ENCODE peak calls at places on chromosomes 2 and 18, in six cellular contexts. H, M, L, K, Y and B are unnamed samples.

GRCh38 chr2:60306231-60306861 is 247.1 kb downstream of the BCL11A start:
- DNase-seq in L (no peak), Y (no peak), M (no peak), K (no peak), H (no peak), B (no peak)

GRCh38 chr2:98465456-98466201 is 21.0 kb downstream of the INPP4A start:
- DNase-seq in L (no peak), M (no peak), K (peak; percentile 91), Y (no peak), H (no peak), B (peak; percentile 66)

GRCh38 chr2:215299337-215299859 is 12.5 kb upstream of the ATIC start:
- DNase-seq in Y (no peak), M (no peak), K (no peak), L (no peak), H (no peak), B (no peak)

GRCh38 chr2:44388877-44389276 is 27.1 kb downstream of the CAMKMT start:
- DNase-seq in K (no peak), H (no peak), Y (no peak), M (no peak), L (peak; percentile 43), B (no peak)

GRCh38 chr2:45649855-45650806 is 1.3 kb upstream of the PRKCE start:
- DNase-seq in L (peak; percentile 82), K (no peak), Y (peak; percentile 60), H (peak; percentile 61), M (peak; percentile 82), B (peak; percentile 38)

GRCh38 chr18:23141022-23141999 is 6.0 kb downstream of the CABLES1 start:
- DNase-seq in H (no peak), M (no peak), K (no peak), L (no peak), Y (no peak), B (no peak)

GRCh38 chr2:3433339-3433699 is 53.8 kb downstream of the TRAPPC12 start:
- DNase-seq in M (no peak), H (no peak), Y (no peak), K (no peak), L (no peak), B (no peak)

GRCh38 chr18:37107748-37108522 is 279.0 kb downstream of the KIAA1328 start:
- DNase-seq in L (no peak), H (no peak), Y (no peak), K (no peak), M (no peak), B (no peak)

GRCh38 chr2:96485751-96486643 is 19.2 kb downstream of the NEURL3 start:
- DNase-seq in M (no peak), H (peak; percentile 59), L (peak; percentile 63), K (peak; percentile 97), Y (peak; percentile 64), B (peak; percentile 88)

GRCh38 chr18:70374154-70374553 is 85.3 kb downstream of the SOCS6 start:
- DNase-seq in L (no peak), K (no peak), Y (no peak), H (no peak), M (no peak), B (peak; percentile 47)

GRCh38 chr2:231764752-231765151 is 16.3 kb downstream of the PDE6D start:
- DNase-seq in K (no peak), H (no peak), M (no peak), Y (no peak), L (no peak), B (peak; percentile 31)

GRCh38 chr2:24984912-24985311 is 13.2 kb upstream of the DNAJC27 start:
- DNase-seq in H (peak; percentile 29), K (no peak), M (peak; percentile 64), Y (peak; percentile 22), L (no peak), B (peak; percentile 49)

GRCh38 chr2:216507220-216508143 is 8.8 kb downstream of the RPL37A start:
- DNase-seq in M (no peak), L (no peak), K (no peak), Y (no peak), H (no peak), B (no peak)

GRCh38 chr2:7539077-7539476 is 621.9 kb downstream of the RNF144A start:
- DNase-seq in L (no peak), K (no peak), H (no peak), M (no peak), Y (no peak), B (no peak)

GRCh38 chr2:109317471-109318090 is 188.6 kb downstream of the SH3RF3 start:
- DNase-seq in H (no peak), L (no peak), M (no peak), Y (no peak), K (no peak), B (no peak)
- H3K4me2 ChIP-seq in H (no peak overlapping the region), L (no peak overlapping the region), M (no peak overlapping the region), Y (no peak overlapping the region), K (no peak overlapping the region), B (peak overlapping the region; percentile 70)

GRCh38 chr18:39380823-39381222 is 1815.2 kb upstream of the CELF4 start:
- DNase-seq in M (peak; percentile 81), Y (peak; percentile 57), H (no peak), K (no peak), L (no peak), B (no peak)
- H3K4me1 ChIP-seq in M (peaks cover 27% of the 10 kb centered on the region), Y (peaks cover 20% of the 10 kb centered on the region), H (no peaks in the 10 kb centered on the region), K (no peaks in the 10 kb centered on the region), L (no peaks in the 10 kb centered on the region), B (no peaks in the 10 kb centered on the region)

DNA sequence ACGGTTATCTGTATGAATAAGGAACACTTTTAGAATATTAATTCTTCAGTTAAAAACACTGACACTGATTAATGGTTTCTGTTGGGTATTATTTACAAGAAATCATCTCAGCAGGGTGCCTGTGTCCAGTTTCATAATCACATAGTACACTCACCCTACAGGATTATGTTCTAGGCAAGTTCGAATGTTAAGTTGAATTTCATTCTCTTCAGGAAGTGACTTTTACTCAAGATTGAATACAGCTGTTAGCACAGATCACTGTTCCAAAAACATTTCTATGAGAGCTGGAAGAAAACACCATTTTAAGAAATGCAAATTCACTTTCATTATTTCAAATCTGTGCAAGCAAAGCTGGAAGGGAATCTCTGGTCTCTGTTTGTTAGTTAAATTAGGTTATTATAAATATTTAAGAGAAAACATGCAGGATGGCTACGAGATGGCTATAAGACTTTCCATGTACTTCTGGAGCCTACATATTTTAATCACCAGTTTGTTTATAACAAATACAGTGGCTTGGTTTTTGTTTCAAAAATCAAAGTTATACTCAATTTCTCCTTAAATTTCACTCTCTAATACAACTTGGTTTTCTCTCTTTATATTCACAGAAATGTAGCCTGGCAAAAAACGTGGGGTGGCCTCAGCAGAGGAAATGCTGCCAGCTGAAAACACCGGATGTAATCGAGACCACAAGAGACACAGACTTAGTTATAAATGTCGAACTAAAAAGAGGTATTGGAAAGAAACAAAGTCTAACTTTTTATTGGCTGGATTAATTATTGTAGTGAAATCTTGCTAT is 65.8 kb downstream of the RBMS1 start:
- DNase-seq in L (no peak), K (no peak), H (no peak), Y (no peak), M (no peak), B (peak; percentile 61)
- H3K4me2 ChIP-seq in L (no peak overlapping the region), K (peak overlapping the region; percentile 15), H (no peak overlapping the region), Y (no peak overlapping the region), M (no peak overlapping the region), B (peak overlapping the region; percentile 59)

DNA sequence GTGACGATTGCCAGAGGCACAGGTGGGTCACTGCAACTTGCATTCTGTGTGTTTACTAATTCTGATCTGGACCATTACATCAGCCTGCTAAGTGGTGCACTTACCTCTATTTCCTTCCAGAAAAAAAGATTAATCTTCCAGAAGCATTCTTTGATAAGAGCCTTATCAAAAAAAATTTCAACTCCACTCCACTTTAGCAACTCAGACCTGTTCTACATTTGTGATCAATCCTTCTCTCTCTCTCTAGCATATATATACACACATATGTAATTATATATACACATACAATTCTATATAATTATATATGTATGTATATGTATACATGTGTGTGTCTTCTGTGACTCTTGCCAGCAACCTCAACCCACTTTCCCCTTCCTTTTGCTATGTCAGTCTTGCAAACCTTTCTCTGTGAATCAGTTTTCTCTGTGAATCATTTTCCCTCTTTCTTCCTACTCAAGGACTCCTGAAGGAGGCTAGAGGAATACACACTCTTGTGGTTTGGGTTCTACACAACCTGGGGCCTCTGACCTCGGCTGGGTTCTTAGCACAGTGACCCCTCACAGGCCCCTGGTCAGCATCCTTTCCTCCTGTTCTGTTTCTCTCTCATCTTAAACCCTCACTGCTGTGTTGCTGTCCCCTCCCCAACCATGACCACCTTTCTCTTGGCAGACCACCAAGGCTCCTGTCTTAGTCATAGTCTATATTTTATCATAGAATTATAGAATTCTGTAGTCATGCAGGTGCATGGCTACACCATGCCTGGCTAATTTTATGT is 130.4 kb upstream of the PELI1 start:
- DNase-seq in M (no peak), K (no peak), Y (no peak), L (no peak), H (no peak), B (peak; percentile 36)
- H3K4me1 ChIP-seq in M (peaks cover 25% of the 10 kb centered on the region), K (no peaks in the 10 kb centered on the region), Y (peaks cover 48% of the 10 kb centered on the region), L (peaks cover 6% of the 10 kb centered on the region), H (peaks cover 30% of the 10 kb centered on the region), B (peaks cover 38% of the 10 kb centered on the region)

GRCh38 chr2:240905176-240905781 is 857 bp upstream of the CROCC2 start:
- DNase-seq in L (peak; percentile 55), Y (no peak), K (no peak), H (no peak), M (no peak), B (no peak)
- H3K4me2 ChIP-seq in L (no peak overlapping the region), Y (no peak overlapping the region), K (no peak overlapping the region), H (no peak overlapping the region), M (no peak overlapping the region), B (no peak overlapping the region)

GRCh38 chr2:195572894-195573293 is 84.1 kb upstream of the SLC39A10 start:
- DNase-seq in H (no peak), K (no peak), Y (no peak), L (no peak), M (no peak), B (no peak)

GRCh38 chr2:195574305-195574704 is 82.7 kb upstream of the SLC39A10 start:
- DNase-seq in L (no peak), M (no peak), H (no peak), Y (no peak), K (no peak), B (no peak)

GRCh38 chr2:195573314-195573713 is 83.7 kb upstream of the SLC39A10 start:
- DNase-seq in M (no peak), H (no peak), Y (no peak), L (no peak), K (no peak), B (no peak)

GRCh38 chr2:195569255-195569654 is 87.8 kb upstream of the SLC39A10 start:
- DNase-seq in K (no peak), L (no peak), H (no peak), Y (no peak), M (no peak), B (no peak)

GRCh38 chr2:195570329-195570728 is 86.7 kb upstream of the SLC39A10 start:
- DNase-seq in H (no peak), Y (no peak), M (no peak), L (no peak), K (no peak), B (no peak)
- H3K4me1 ChIP-seq in H (peaks cover 3% of the 10 kb centered on the region), Y (no peaks in the 10 kb centered on the region), M (no peaks in the 10 kb centered on the region), L (peaks cover 25% of the 10 kb centered on the region), K (no peaks in the 10 kb centered on the region), B (no peaks in the 10 kb centered on the region)

GRCh38 chr18:78729099-78729467 is 250.5 kb upstream of the SALL3 start:
- DNase-seq in Y (no peak), L (no peak), K (no peak), M (no peak), H (peak; percentile 14), B (no peak)
- H3K4me2 ChIP-seq in Y (no peak overlapping the region), L (no peak overlapping the region), K (no peak overlapping the region), M (no peak overlapping the region), H (no peak overlapping the region), B (no peak overlapping the region)

GRCh38 chr18:58891753-58892152 is 27.1 kb downstream of the ZNF532 start:
- DNase-seq in H (no peak), L (no peak), K (no peak), Y (no peak), M (no peak), B (no peak)
- H3K4me1 ChIP-seq in H (peaks cover 8% of the 10 kb centered on the region), L (peaks cover 37% of the 10 kb centered on the region), K (peaks cover 17% of the 10 kb centered on the region), Y (peaks cover 62% of the 10 kb centered on the region), M (peaks cover 11% of the 10 kb centered on the region), B (peaks cover 24% of the 10 kb centered on the region)